ENCODE peak calls at places on chromosomes 5 and 9, in six cellular contexts. X is H1, L is GM12878, C is HepG2, I is K562, P is HL-60. W is an unnamed sample.

GRCh38 chr5:10283927-10284635 is 23.6 kb downstream of the CMBL start:
- DNase-seq in I (peak; percentile 84), C (peak; percentile 55), X (peak; percentile 92), P (no peak), L (peak; percentile 40), W (peak; percentile 85)

GRCh38 chr5:125348936-125349335 is 602.5 kb upstream of the ZNF608 start:
- DNase-seq in P (no peak), C (no peak), X (no peak), I (no peak), L (no peak), W (no peak)

GRCh38 chr9:78369644-78370219 is 72.8 kb downstream of the PSAT1 start:
- DNase-seq in I (peak; percentile 57), P (peak; percentile 35), L (no peak), C (peak; percentile 60), X (peak; percentile 93), W (peak; percentile 79)

GRCh38 chr9:112072721-112073553 is 102.2 kb downstream of the SUSD1 start:
- DNase-seq in L (no peak), P (no peak), I (peak; percentile 36), X (no peak), C (no peak), W (no peak)

GRCh38 chr9:20300430-20301115 is 321.7 kb downstream of the MLLT3 start:
- DNase-seq in C (no peak), I (no peak), P (no peak), L (no peak), X (no peak), W (no peak)

GRCh38 chr9:73265876-73266275 is 114.2 kb downstream of the ANXA1 start:
- DNase-seq in C (no peak), L (no peak), P (no peak), I (no peak), X (no peak), W (no peak)

GRCh38 chr9:123368481-123369153 is 12.6 kb downstream of the CRB2 start:
- DNase-seq in X (no peak), C (no peak), I (no peak), P (no peak), L (no peak), W (peak; percentile 32)

GRCh38 chr5:83895860-83896259 is 175.2 kb upstream of the HAPLN1 start:
- DNase-seq in C (no peak), L (no peak), X (no peak), I (no peak), P (no peak), W (no peak)

GRCh38 chr9:113875917-113876805 is at the start of gene ZNF618:
- DNase-seq in L (no peak), I (peak; percentile 72), X (peak; percentile 67), C (no peak), P (no peak), W (peak; percentile 91)

GRCh38 chr5:95241155-95241554 is 43.7 kb downstream of the MCTP1 start:
- DNase-seq in L (no peak), I (no peak), C (no peak), P (no peak), X (no peak), W (no peak)

GRCh38 chr9:117974108-117974507 is 269.9 kb downstream of the TLR4 start:
- DNase-seq in I (no peak), L (no peak), P (no peak), C (no peak), X (no peak), W (no peak)

GRCh38 chr5:162529886-162530285 is 462.3 kb downstream of the GABRG2 start:
- DNase-seq in I (no peak), C (no peak), L (no peak), X (no peak), P (no peak), W (no peak)

GRCh38 chr5:58042933-58043606 is 416.8 kb downstream of the PLK2 start:
- DNase-seq in I (peak; percentile 28), P (no peak), L (no peak), C (no peak), X (no peak), W (no peak)

GRCh38 chr9:92327283-92327850 is 1.6 kb downstream of the CENPP start:
- DNase-seq in I (no peak), X (no peak), P (no peak), C (no peak), L (no peak), W (no peak)

GRCh38 chr5:134590992-134591659 is 41.5 kb downstream of the SAR1B start:
- DNase-seq in C (peak; percentile 71), I (no peak), P (no peak), X (no peak), L (no peak), W (no peak)

GRCh38 chr5:157359350-157359910 is 93.5 kb downstream of the CYFIP2 start:
- DNase-seq in C (no peak), L (no peak), P (no peak), X (no peak), I (no peak), W (peak; percentile 39)

GRCh38 chr5:6448622-6449464 is at the start of gene UBE2QL1:
- DNase-seq in I (no peak), L (no peak), X (peak; percentile 67), C (no peak), P (no peak), W (peak; percentile 74)

GRCh38 chr5:177982072-177982727 is 13.8 kb downstream of the PROP1 start:
- DNase-seq in L (no peak), X (peak; percentile 85), C (peak; percentile 7), P (no peak), I (no peak), W (peak; percentile 51)

GRCh38 chr5:172819569-172819968 is 14.5 kb upstream of the ERGIC1 start:
- DNase-seq in L (no peak), X (no peak), I (no peak), C (no peak), P (no peak), W (no peak)

GRCh38 chr5:146076455-146076854 is 28.9 kb downstream of the PLAC8L1 start:
- DNase-seq in L (no peak), P (peak; percentile 35), C (no peak), I (no peak), X (no peak), W (no peak)

GRCh38 chr5:146079695-146080361 is 25.5 kb downstream of the PLAC8L1 start:
- DNase-seq in X (no peak), C (no peak), L (peak; percentile 15), I (no peak), P (peak; percentile 84), W (no peak)

GRCh38 chr5:146076028-146076427 is 29.3 kb downstream of the PLAC8L1 start:
- DNase-seq in C (no peak), L (no peak), X (no peak), P (peak; percentile 87), I (no peak), W (no peak)

GRCh38 chr5:146081685-146082084 is 23.7 kb downstream of the PLAC8L1 start:
- DNase-seq in P (no peak), C (no peak), X (no peak), L (no peak), I (no peak), W (no peak)

GRCh38 chr5:146078566-146078965 is 26.8 kb downstream of the PLAC8L1 start:
- DNase-seq in C (no peak), X (no peak), P (no peak), L (no peak), I (no peak), W (no peak)
- TF ChIP-seq GABPA in C (no peak), X (no peak), P (no peak), L (no peak), I (no peak), W (no peak)

DNA sequence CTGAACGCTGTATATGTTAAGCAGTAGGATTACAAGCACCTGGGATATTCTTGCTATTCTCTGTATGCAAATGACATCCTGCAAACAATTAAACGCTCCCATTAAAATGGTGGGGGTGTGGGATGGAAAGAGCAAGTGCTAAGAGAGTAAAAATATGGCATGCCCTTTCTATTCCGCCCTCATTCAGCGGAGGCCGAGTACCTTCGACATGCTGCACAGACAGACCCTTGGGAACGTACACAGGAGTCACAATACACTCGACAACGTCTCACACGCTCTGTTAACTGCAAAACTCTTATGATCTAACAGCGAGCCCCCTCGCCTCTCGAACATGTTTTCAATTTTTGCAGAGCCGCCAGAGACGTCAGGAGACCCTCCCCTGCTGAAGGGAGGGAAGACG is 322.2 kb downstream of the CEMIP2 start:
- DNase-seq in X (no peak), L (no peak), C (no peak), I (no peak), P (no peak), W (no peak)
- TF ChIP-seq GABPA in X (no peak), L (no peak), C (no peak), I (no peak), P (no peak), W (no peak)

DNA sequence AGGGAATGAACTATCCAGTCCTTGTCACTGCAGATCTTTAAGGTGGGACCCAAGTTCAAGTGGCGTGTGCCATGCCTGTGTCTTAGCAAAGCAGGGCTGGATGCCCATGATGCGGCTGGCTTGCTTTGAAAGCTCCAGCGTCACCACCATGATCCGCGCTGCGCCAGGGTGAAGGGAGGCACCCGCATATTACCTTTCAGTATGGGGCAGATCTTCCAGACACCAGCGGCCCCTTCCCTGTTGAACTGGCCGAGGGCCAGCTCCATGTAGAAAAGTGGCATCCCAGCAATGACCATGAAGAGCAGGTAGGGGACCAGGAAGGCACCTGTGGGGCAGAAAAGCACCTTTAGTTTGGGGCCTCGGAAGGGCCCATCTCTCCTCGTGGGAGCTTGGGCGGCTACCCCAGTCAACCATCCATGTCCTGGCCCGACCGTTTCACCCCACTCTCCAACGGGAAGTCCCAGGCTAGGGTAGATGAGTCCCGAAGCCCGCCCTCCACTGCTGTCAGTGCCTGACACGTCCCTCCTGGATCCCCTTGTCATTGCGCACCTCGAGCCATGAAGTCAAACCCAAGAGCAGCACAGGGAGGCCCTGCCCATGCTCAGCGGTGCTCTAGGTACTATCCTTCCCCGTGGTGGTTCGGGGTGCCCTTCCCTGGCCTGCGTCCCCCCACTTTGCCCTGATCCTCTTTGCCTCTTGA is 3.9 kb downstream of the SLC6A3 start:
- DNase-seq in I (no peak), X (no peak), C (no peak), L (no peak), P (no peak), W (no peak)
- TF ChIP-seq GABPA in I (no peak), X (no peak), C (no peak), L (no peak), P (no peak), W (no peak)

GRCh38 chr9:21615446-21615845 is 133.3 kb upstream of the IFNE start:
- DNase-seq in C (no peak), I (no peak), L (no peak), X (no peak), P (no peak), W (no peak)

GRCh38 chr9:21608200-21608599 is 126.1 kb upstream of the IFNE start:
- DNase-seq in X (no peak), P (no peak), L (no peak), C (no peak), I (no peak), W (no peak)

GRCh38 chr9:21615018-21615417 is 132.9 kb upstream of the IFNE start:
- DNase-seq in L (no peak), I (no peak), P (no peak), C (no peak), X (no peak), W (no peak)

GRCh38 chr9:21609506-21609905 is 127.4 kb upstream of the IFNE start:
- DNase-seq in I (no peak), C (no peak), P (no peak), L (no peak), X (no peak), W (no peak)

DNA sequence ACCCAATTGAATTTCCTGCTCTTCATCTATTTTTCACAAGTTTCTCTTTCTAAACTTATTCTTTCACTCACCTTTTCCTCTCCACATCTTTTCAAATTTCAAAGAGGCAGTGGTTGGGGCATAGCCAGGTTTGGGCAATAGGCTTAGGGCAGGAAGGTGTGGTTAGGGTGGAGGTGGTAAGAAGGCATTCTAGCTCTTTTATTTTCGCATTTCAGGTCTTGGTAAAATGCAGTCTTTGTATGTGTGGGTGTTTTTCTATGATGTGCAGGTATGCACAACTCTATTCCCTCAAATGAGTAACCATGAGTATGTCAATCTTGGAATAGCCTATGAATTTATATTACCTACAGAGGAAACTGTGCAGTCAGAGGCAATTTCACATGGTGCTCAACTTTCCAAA is 129.8 kb upstream of the IFNE start:
- DNase-seq in L (no peak), I (no peak), P (no peak), C (no peak), X (no peak), W (no peak)
- TF ChIP-seq GABPA in L (no peak), I (no peak), P (no peak), C (no peak), X (no peak), W (no peak)

W was measured in SK-N-SH.